ENCODE peak calls at places on chromosomes 1 and 21, in six cellular contexts. One of them, this sample, is unnamed.

GRCh38 chr1:174965006-174965971 is 34.5 kb upstream of the CACYBP start:
- DNase-seq in pons: peak
- DNase-seq in NCI-H1105: no peak
- DNase-seq in effector memory CD4-positive, alpha-beta T cell: no peak
- DNase-seq in Calu3: no peak
- DNase-seq in amygdala: no peak
- DNase-seq in this sample: no peak

GRCh38 chr1:210830034-210831028 is 303.6 kb downstream of the KCNH1 start:
- DNase-seq in pons: no peak
- DNase-seq in NCI-H1105: no peak
- DNase-seq in effector memory CD4-positive, alpha-beta T cell: no peak
- DNase-seq in Calu3: no peak
- DNase-seq in amygdala: no peak
- DNase-seq in this sample: no peak

GRCh38 chr1:95041491-95042165 is 31.1 kb downstream of the ALG14 start:
- DNase-seq in pons: peak
- DNase-seq in NCI-H1105: peak
- DNase-seq in effector memory CD4-positive, alpha-beta T cell: no peak
- DNase-seq in Calu3: peak
- DNase-seq in amygdala: no peak
- DNase-seq in this sample: peak

GRCh38 chr1:38133304-38133703 is 86.7 kb upstream of the POU3F1 start:
- DNase-seq in pons: no peak
- DNase-seq in NCI-H1105: no peak
- DNase-seq in effector memory CD4-positive, alpha-beta T cell: no peak
- DNase-seq in Calu3: no peak
- DNase-seq in amygdala: no peak
- DNase-seq in this sample: no peak

GRCh38 chr1:230058619-230059018 is 8.4 kb upstream of the GALNT2 start:
- DNase-seq in pons: no peak
- DNase-seq in NCI-H1105: no peak
- DNase-seq in effector memory CD4-positive, alpha-beta T cell: no peak
- DNase-seq in Calu3: no peak
- DNase-seq in amygdala: no peak
- DNase-seq in this sample: no peak

GRCh38 chr1:244713329-244713728 is 60.4 kb downstream of the DESI2 start:
- DNase-seq in pons: no peak
- DNase-seq in NCI-H1105: no peak
- DNase-seq in effector memory CD4-positive, alpha-beta T cell: no peak
- DNase-seq in Calu3: no peak
- DNase-seq in amygdala: no peak
- DNase-seq in this sample: no peak

GRCh38 chr1:205285391-205286101 is 36.0 kb downstream of the NUAK2 start:
- DNase-seq in pons: no peak
- DNase-seq in NCI-H1105: no peak
- DNase-seq in effector memory CD4-positive, alpha-beta T cell: peak
- DNase-seq in Calu3: no peak
- DNase-seq in amygdala: no peak
- DNase-seq in this sample: no peak

GRCh38 chr1:181036107-181036843 is 2.5 kb downstream of the MR1 start:
- DNase-seq in pons: no peak
- DNase-seq in NCI-H1105: no peak
- DNase-seq in effector memory CD4-positive, alpha-beta T cell: no peak
- DNase-seq in Calu3: no peak
- DNase-seq in amygdala: no peak
- DNase-seq in this sample: no peak

GRCh38 chr1:221663321-221663720 is 78.6 kb downstream of the DUSP10 start:
- DNase-seq in pons: peak
- DNase-seq in NCI-H1105: no peak
- DNase-seq in effector memory CD4-positive, alpha-beta T cell: no peak
- DNase-seq in Calu3: peak
- DNase-seq in amygdala: no peak
- DNase-seq in this sample: no peak

GRCh38 chr1:1988061-1988945 is 15.3 kb downstream of the CFAP74 start:
- DNase-seq in pons: no peak
- DNase-seq in NCI-H1105: no peak
- DNase-seq in effector memory CD4-positive, alpha-beta T cell: no peak
- DNase-seq in Calu3: no peak
- DNase-seq in amygdala: no peak
- DNase-seq in this sample: no peak

GRCh38 chr1:172682812-172683211 is 23.9 kb downstream of the FASLG start:
- DNase-seq in pons: no peak
- DNase-seq in NCI-H1105: no peak
- DNase-seq in effector memory CD4-positive, alpha-beta T cell: no peak
- DNase-seq in Calu3: no peak
- DNase-seq in amygdala: no peak
- DNase-seq in this sample: no peak

GRCh38 chr1:32115496-32115895 is 7.6 kb downstream of the KPNA6 start:
- DNase-seq in pons: no peak
- DNase-seq in NCI-H1105: no peak
- DNase-seq in effector memory CD4-positive, alpha-beta T cell: no peak
- DNase-seq in Calu3: no peak
- DNase-seq in amygdala: no peak
- DNase-seq in this sample: no peak

GRCh38 chr1:244615301-244615700 is 37.6 kb upstream of the DESI2 start:
- DNase-seq in pons: no peak
- DNase-seq in NCI-H1105: no peak
- DNase-seq in effector memory CD4-positive, alpha-beta T cell: no peak
- DNase-seq in Calu3: no peak
- DNase-seq in amygdala: no peak
- DNase-seq in this sample: no peak

GRCh38 chr1:47302472-47302871 is 11.5 kb downstream of the STIL start:
- DNase-seq in pons: no peak
- DNase-seq in NCI-H1105: no peak
- DNase-seq in effector memory CD4-positive, alpha-beta T cell: no peak
- DNase-seq in Calu3: no peak
- DNase-seq in amygdala: no peak
- DNase-seq in this sample: no peak

GRCh38 chr1:105632342-105633196 is 1423.9 kb upstream of the PRMT6 start:
- DNase-seq in pons: no peak
- DNase-seq in NCI-H1105: no peak
- DNase-seq in effector memory CD4-positive, alpha-beta T cell: no peak
- DNase-seq in Calu3: no peak
- DNase-seq in amygdala: no peak
- DNase-seq in this sample: no peak

GRCh38 chr1:121417289-121417955 is 232.6 kb downstream of the SRGAP2C start:
- DNase-seq in pons: no peak
- DNase-seq in NCI-H1105: no peak
- DNase-seq in effector memory CD4-positive, alpha-beta T cell: no peak
- DNase-seq in Calu3: peak
- DNase-seq in amygdala: no peak
- DNase-seq in this sample: no peak

GRCh38 chr1:109792056-109792831 is 28.5 kb upstream of the EPS8L3 start:
- DNase-seq in pons: peak
- DNase-seq in NCI-H1105: peak
- DNase-seq in effector memory CD4-positive, alpha-beta T cell: no peak
- DNase-seq in Calu3: peak
- DNase-seq in amygdala: peak
- DNase-seq in this sample: peak

GRCh38 chr1:30756545-30757195 is 904 bp downstream of the LAPTM5 start:
- DNase-seq in pons: peak
- DNase-seq in NCI-H1105: no peak
- DNase-seq in effector memory CD4-positive, alpha-beta T cell: peak
- DNase-seq in Calu3: peak
- DNase-seq in amygdala: no peak
- DNase-seq in this sample: peak

GRCh38 chr1:153352523-153352922 is 3.9 kb upstream of the PGLYRP4 start:
- DNase-seq in pons: peak
- DNase-seq in NCI-H1105: peak
- DNase-seq in effector memory CD4-positive, alpha-beta T cell: peak
- DNase-seq in Calu3: peak
- DNase-seq in amygdala: no peak
- DNase-seq in this sample: peak

GRCh38 chr1:15540201-15540600 is 13.6 kb downstream of the DNAJC16 start:
- DNase-seq in pons: no peak
- DNase-seq in NCI-H1105: no peak
- DNase-seq in effector memory CD4-positive, alpha-beta T cell: no peak
- DNase-seq in Calu3: no peak
- DNase-seq in amygdala: no peak
- DNase-seq in this sample: no peak

GRCh38 chr1:17094664-17095063 is 24.6 kb downstream of the PADI2 start:
- DNase-seq in pons: no peak
- DNase-seq in NCI-H1105: no peak
- DNase-seq in effector memory CD4-positive, alpha-beta T cell: no peak
- DNase-seq in Calu3: no peak
- DNase-seq in amygdala: no peak
- DNase-seq in this sample: no peak

GRCh38 chr1:84672080-84672735 is 18.1 kb downstream of the SSX2IP start:
- DNase-seq in pons: no peak
- DNase-seq in NCI-H1105: no peak
- DNase-seq in effector memory CD4-positive, alpha-beta T cell: no peak
- DNase-seq in Calu3: no peak
- DNase-seq in amygdala: no peak
- DNase-seq in this sample: no peak

GRCh38 chr1:235074335-235075120 is 54.1 kb downstream of the TOMM20 start:
- DNase-seq in pons: peak
- DNase-seq in NCI-H1105: peak
- DNase-seq in effector memory CD4-positive, alpha-beta T cell: peak
- DNase-seq in Calu3: peak
- DNase-seq in amygdala: peak
- DNase-seq in this sample: peak

GRCh38 chr21:33207471-33208149 is 22.1 kb upstream of the IFNAR2 start:
- DNase-seq in pons: no peak
- DNase-seq in NCI-H1105: no peak
- DNase-seq in effector memory CD4-positive, alpha-beta T cell: no peak
- DNase-seq in Calu3: no peak
- DNase-seq in amygdala: no peak
- DNase-seq in this sample: no peak

GRCh38 chr1:46449223-46450159 is 40.1 kb upstream of the DMBX1 start:
- DNase-seq in pons: no peak
- DNase-seq in NCI-H1105: no peak
- DNase-seq in effector memory CD4-positive, alpha-beta T cell: no peak
- DNase-seq in Calu3: no peak
- DNase-seq in amygdala: no peak
- DNase-seq in this sample: no peak

GRCh38 chr1:69513621-69514020 is 54.1 kb upstream of the LRRC7 start:
- DNase-seq in pons: no peak
- DNase-seq in NCI-H1105: no peak
- DNase-seq in effector memory CD4-positive, alpha-beta T cell: no peak
- DNase-seq in Calu3: no peak
- DNase-seq in amygdala: no peak
- DNase-seq in this sample: no peak

GRCh38 chr1:17207046-17207445 is 2.1 kb downstream of the PADI1 start:
- DNase-seq in pons: peak
- DNase-seq in NCI-H1105: no peak
- DNase-seq in effector memory CD4-positive, alpha-beta T cell: no peak
- DNase-seq in Calu3: peak
- DNase-seq in amygdala: peak
- DNase-seq in this sample: peak

GRCh38 chr1:180221461-180221860 is 8.6 kb upstream of the LHX4 start:
- DNase-seq in pons: no peak
- DNase-seq in NCI-H1105: no peak
- DNase-seq in effector memory CD4-positive, alpha-beta T cell: no peak
- DNase-seq in Calu3: no peak
- DNase-seq in amygdala: no peak
- DNase-seq in this sample: no peak

GRCh38 chr1:46530791-46531409 is 20.5 kb downstream of the KNCN start:
- DNase-seq in pons: no peak
- DNase-seq in NCI-H1105: no peak
- DNase-seq in effector memory CD4-positive, alpha-beta T cell: no peak
- DNase-seq in Calu3: peak
- DNase-seq in amygdala: no peak
- DNase-seq in this sample: no peak

GRCh38 chr1:229842302-229843255 is 216.5 kb downstream of the URB2 start:
- DNase-seq in pons: no peak
- DNase-seq in NCI-H1105: no peak
- DNase-seq in effector memory CD4-positive, alpha-beta T cell: no peak
- DNase-seq in Calu3: no peak
- DNase-seq in amygdala: no peak
- DNase-seq in this sample: no peak

GRCh38 chr21:45533731-45534571 is 8.3 kb downstream of the SLC19A1 start:
- DNase-seq in pons: no peak
- DNase-seq in NCI-H1105: no peak
- DNase-seq in effector memory CD4-positive, alpha-beta T cell: no peak
- DNase-seq in Calu3: no peak
- DNase-seq in amygdala: no peak
- DNase-seq in this sample: no peak

GRCh38 chr1:226646870-226647449 is 92.1 kb downstream of the ITPKB start:
- DNase-seq in pons: no peak
- DNase-seq in NCI-H1105: no peak
- DNase-seq in effector memory CD4-positive, alpha-beta T cell: no peak
- DNase-seq in Calu3: no peak
- DNase-seq in amygdala: no peak
- DNase-seq in this sample: no peak

GRCh38 chr1:218816999-218817398 is 356.7 kb upstream of the LYPLAL1 start:
- DNase-seq in pons: no peak
- DNase-seq in NCI-H1105: no peak
- DNase-seq in effector memory CD4-positive, alpha-beta T cell: no peak
- DNase-seq in Calu3: no peak
- DNase-seq in amygdala: no peak
- DNase-seq in this sample: no peak

GRCh38 chr1:241336335-241336734 is 20.7 kb downstream of the RGS7 start:
- DNase-seq in pons: no peak
- DNase-seq in NCI-H1105: no peak
- DNase-seq in effector memory CD4-positive, alpha-beta T cell: no peak
- DNase-seq in Calu3: peak
- DNase-seq in amygdala: no peak
- DNase-seq in this sample: no peak

GRCh38 chr1:151036356-151036755 is at the start of gene BNIPL:
- DNase-seq in pons: no peak
- DNase-seq in NCI-H1105: no peak
- DNase-seq in effector memory CD4-positive, alpha-beta T cell: no peak
- DNase-seq in Calu3: no peak
- DNase-seq in amygdala: no peak
- DNase-seq in this sample: no peak